ENCODE peak calls at places on chromosomes 1 and 21, in four cellular contexts. One of them, this sample, is unnamed.

GRCh38 chr21:38910390-38911008 is 104.8 kb downstream of the ETS2 start:
- DNase-seq in nucleus accumbens: no peak
- DNase-seq in GM10248: no peak
- DNase-seq in stimulated activated naive CD8-positive, alpha-beta T cell treated with anti-CD3 and anti-CD28 coated beads, Interleukin-15, Interleukin-2, amounts not matched to agents 100 U/mL and 50 U/mL, for 24 hours: no peak
- DNase-seq in this sample: no peak

GRCh38 chr1:43545686-43546387 is 15.2 kb downstream of the PTPRF start:
- DNase-seq in nucleus accumbens: peak
- DNase-seq in GM10248: no peak
- DNase-seq in stimulated activated naive CD8-positive, alpha-beta T cell treated with anti-CD3 and anti-CD28 coated beads, Interleukin-15, Interleukin-2, amounts not matched to agents 100 U/mL and 50 U/mL, for 24 hours: no peak
- DNase-seq in this sample: no peak

GRCh38 chr1:95041491-95042165 is 31.1 kb downstream of the ALG14 start:
- DNase-seq in nucleus accumbens: peak
- DNase-seq in GM10248: peak
- DNase-seq in stimulated activated naive CD8-positive, alpha-beta T cell treated with anti-CD3 and anti-CD28 coated beads, Interleukin-15, Interleukin-2, amounts not matched to agents 100 U/mL and 50 U/mL, for 24 hours: no peak
- DNase-seq in this sample: no peak

GRCh38 chr1:183461350-183461749 is 10.9 kb upstream of the SMG7 start:
- DNase-seq in nucleus accumbens: no peak
- DNase-seq in GM10248: no peak
- DNase-seq in stimulated activated naive CD8-positive, alpha-beta T cell treated with anti-CD3 and anti-CD28 coated beads, Interleukin-15, Interleukin-2, amounts not matched to agents 100 U/mL and 50 U/mL, for 24 hours: no peak
- DNase-seq in this sample: no peak

GRCh38 chr1:230322421-230322756 is 103.7 kb downstream of the PGBD5 start:
- DNase-seq in nucleus accumbens: no peak
- DNase-seq in GM10248: no peak
- DNase-seq in stimulated activated naive CD8-positive, alpha-beta T cell treated with anti-CD3 and anti-CD28 coated beads, Interleukin-15, Interleukin-2, amounts not matched to agents 100 U/mL and 50 U/mL, for 24 hours: no peak
- DNase-seq in this sample: no peak

GRCh38 chr1:183554577-183554976 is 35.7 kb downstream of the NCF2 start:
- DNase-seq in nucleus accumbens: no peak
- DNase-seq in GM10248: no peak
- DNase-seq in stimulated activated naive CD8-positive, alpha-beta T cell treated with anti-CD3 and anti-CD28 coated beads, Interleukin-15, Interleukin-2, amounts not matched to agents 100 U/mL and 50 U/mL, for 24 hours: no peak
- DNase-seq in this sample: no peak

GRCh38 chr1:26772687-26773086 is 15.1 kb upstream of the PIGV start:
- DNase-seq in nucleus accumbens: no peak
- DNase-seq in GM10248: no peak
- DNase-seq in stimulated activated naive CD8-positive, alpha-beta T cell treated with anti-CD3 and anti-CD28 coated beads, Interleukin-15, Interleukin-2, amounts not matched to agents 100 U/mL and 50 U/mL, for 24 hours: no peak
- DNase-seq in this sample: no peak

GRCh38 chr21:35113064-35113463 is 64.0 kb upstream of the RUNX1 start:
- DNase-seq in nucleus accumbens: no peak
- DNase-seq in GM10248: no peak
- DNase-seq in stimulated activated naive CD8-positive, alpha-beta T cell treated with anti-CD3 and anti-CD28 coated beads, Interleukin-15, Interleukin-2, amounts not matched to agents 100 U/mL and 50 U/mL, for 24 hours: no peak
- DNase-seq in this sample: no peak

GRCh38 chr1:51189421-51190073 is 46.5 kb upstream of the RNF11 start:
- DNase-seq in nucleus accumbens: peak
- DNase-seq in GM10248: peak
- DNase-seq in stimulated activated naive CD8-positive, alpha-beta T cell treated with anti-CD3 and anti-CD28 coated beads, Interleukin-15, Interleukin-2, amounts not matched to agents 100 U/mL and 50 U/mL, for 24 hours: peak
- DNase-seq in this sample: no peak

GRCh38 chr1:5868931-5869500 is 123.2 kb downstream of the NPHP4 start:
- DNase-seq in nucleus accumbens: no peak
- DNase-seq in GM10248: no peak
- DNase-seq in stimulated activated naive CD8-positive, alpha-beta T cell treated with anti-CD3 and anti-CD28 coated beads, Interleukin-15, Interleukin-2, amounts not matched to agents 100 U/mL and 50 U/mL, for 24 hours: no peak
- DNase-seq in this sample: no peak

GRCh38 chr1:234408757-234409156 is 35.5 kb downstream of the COA6 start:
- DNase-seq in nucleus accumbens: no peak
- DNase-seq in GM10248: no peak
- DNase-seq in stimulated activated naive CD8-positive, alpha-beta T cell treated with anti-CD3 and anti-CD28 coated beads, Interleukin-15, Interleukin-2, amounts not matched to agents 100 U/mL and 50 U/mL, for 24 hours: no peak
- DNase-seq in this sample: peak

GRCh38 chr1:157577420-157577819 is 20.5 kb downstream of the FCRL4 start:
- DNase-seq in nucleus accumbens: no peak
- DNase-seq in GM10248: no peak
- DNase-seq in stimulated activated naive CD8-positive, alpha-beta T cell treated with anti-CD3 and anti-CD28 coated beads, Interleukin-15, Interleukin-2, amounts not matched to agents 100 U/mL and 50 U/mL, for 24 hours: no peak
- DNase-seq in this sample: no peak

GRCh38 chr21:34942911-34943310 is 106.2 kb downstream of the RUNX1 start:
- DNase-seq in nucleus accumbens: no peak
- DNase-seq in GM10248: peak
- DNase-seq in stimulated activated naive CD8-positive, alpha-beta T cell treated with anti-CD3 and anti-CD28 coated beads, Interleukin-15, Interleukin-2, amounts not matched to agents 100 U/mL and 50 U/mL, for 24 hours: no peak
- DNase-seq in this sample: no peak

GRCh38 chr1:3692593-3692992 is 40.3 kb downstream of the TP73 start:
- DNase-seq in nucleus accumbens: no peak
- DNase-seq in GM10248: no peak
- DNase-seq in stimulated activated naive CD8-positive, alpha-beta T cell treated with anti-CD3 and anti-CD28 coated beads, Interleukin-15, Interleukin-2, amounts not matched to agents 100 U/mL and 50 U/mL, for 24 hours: no peak
- DNase-seq in this sample: no peak

GRCh38 chr1:35031103-35031452 is 667 bp downstream of the ZMYM6 start:
- DNase-seq in nucleus accumbens: peak
- DNase-seq in GM10248: no peak
- DNase-seq in stimulated activated naive CD8-positive, alpha-beta T cell treated with anti-CD3 and anti-CD28 coated beads, Interleukin-15, Interleukin-2, amounts not matched to agents 100 U/mL and 50 U/mL, for 24 hours: peak
- DNase-seq in this sample: peak

GRCh38 chr21:46500224-46500861 is 41.7 kb downstream of the DIP2A start:
- DNase-seq in nucleus accumbens: no peak
- DNase-seq in GM10248: peak
- DNase-seq in stimulated activated naive CD8-positive, alpha-beta T cell treated with anti-CD3 and anti-CD28 coated beads, Interleukin-15, Interleukin-2, amounts not matched to agents 100 U/mL and 50 U/mL, for 24 hours: no peak
- DNase-seq in this sample: no peak

GRCh38 chr1:32893198-32894018 is 7.1 kb downstream of the HPCA start:
- DNase-seq in nucleus accumbens: peak
- DNase-seq in GM10248: no peak
- DNase-seq in stimulated activated naive CD8-positive, alpha-beta T cell treated with anti-CD3 and anti-CD28 coated beads, Interleukin-15, Interleukin-2, amounts not matched to agents 100 U/mL and 50 U/mL, for 24 hours: peak
- DNase-seq in this sample: no peak

GRCh38 chr1:222928212-222928611 is 113.4 kb downstream of the DISP1 start:
- DNase-seq in nucleus accumbens: peak
- DNase-seq in GM10248: no peak
- DNase-seq in stimulated activated naive CD8-positive, alpha-beta T cell treated with anti-CD3 and anti-CD28 coated beads, Interleukin-15, Interleukin-2, amounts not matched to agents 100 U/mL and 50 U/mL, for 24 hours: no peak
- DNase-seq in this sample: no peak

GRCh38 chr1:222247811-222248310 is 300.0 kb downstream of the HHIPL2 start:
- DNase-seq in nucleus accumbens: no peak
- DNase-seq in GM10248: no peak
- DNase-seq in stimulated activated naive CD8-positive, alpha-beta T cell treated with anti-CD3 and anti-CD28 coated beads, Interleukin-15, Interleukin-2, amounts not matched to agents 100 U/mL and 50 U/mL, for 24 hours: no peak
- DNase-seq in this sample: no peak

GRCh38 chr1:233300326-233300725 is 4.8 kb upstream of the PCNX2 start:
- DNase-seq in nucleus accumbens: no peak
- DNase-seq in GM10248: no peak
- DNase-seq in stimulated activated naive CD8-positive, alpha-beta T cell treated with anti-CD3 and anti-CD28 coated beads, Interleukin-15, Interleukin-2, amounts not matched to agents 100 U/mL and 50 U/mL, for 24 hours: no peak
- DNase-seq in this sample: no peak

GRCh38 chr1:231971397-231972233 is 345.0 kb downstream of the DISC1 start:
- DNase-seq in nucleus accumbens: no peak
- DNase-seq in GM10248: no peak
- DNase-seq in stimulated activated naive CD8-positive, alpha-beta T cell treated with anti-CD3 and anti-CD28 coated beads, Interleukin-15, Interleukin-2, amounts not matched to agents 100 U/mL and 50 U/mL, for 24 hours: no peak
- DNase-seq in this sample: no peak

GRCh38 chr21:45630876-45631275 is 12.6 kb upstream of the PCBP3 start:
- DNase-seq in nucleus accumbens: no peak
- DNase-seq in GM10248: no peak
- DNase-seq in stimulated activated naive CD8-positive, alpha-beta T cell treated with anti-CD3 and anti-CD28 coated beads, Interleukin-15, Interleukin-2, amounts not matched to agents 100 U/mL and 50 U/mL, for 24 hours: no peak
- DNase-seq in this sample: no peak

GRCh38 chr1:164673584-164674214 is 114.7 kb downstream of the PBX1 start:
- DNase-seq in nucleus accumbens: peak
- DNase-seq in GM10248: no peak
- DNase-seq in stimulated activated naive CD8-positive, alpha-beta T cell treated with anti-CD3 and anti-CD28 coated beads, Interleukin-15, Interleukin-2, amounts not matched to agents 100 U/mL and 50 U/mL, for 24 hours: no peak
- DNase-seq in this sample: no peak

GRCh38 chr21:41166947-41167346 is 1.0 kb upstream of the BACE2 start:
- DNase-seq in nucleus accumbens: peak
- DNase-seq in GM10248: no peak
- DNase-seq in stimulated activated naive CD8-positive, alpha-beta T cell treated with anti-CD3 and anti-CD28 coated beads, Interleukin-15, Interleukin-2, amounts not matched to agents 100 U/mL and 50 U/mL, for 24 hours: no peak
- DNase-seq in this sample: no peak

GRCh38 chr1:8794605-8795004 is 22.8 kb downstream of the RERE start:
- DNase-seq in nucleus accumbens: no peak
- DNase-seq in GM10248: no peak
- DNase-seq in stimulated activated naive CD8-positive, alpha-beta T cell treated with anti-CD3 and anti-CD28 coated beads, Interleukin-15, Interleukin-2, amounts not matched to agents 100 U/mL and 50 U/mL, for 24 hours: no peak
- DNase-seq in this sample: no peak

GRCh38 chr1:113976609-113977278 is 2.5 kb upstream of the OLFML3 start:
- DNase-seq in nucleus accumbens: no peak
- DNase-seq in GM10248: no peak
- DNase-seq in stimulated activated naive CD8-positive, alpha-beta T cell treated with anti-CD3 and anti-CD28 coated beads, Interleukin-15, Interleukin-2, amounts not matched to agents 100 U/mL and 50 U/mL, for 24 hours: no peak
- DNase-seq in this sample: no peak

GRCh38 chr1:67372898-67373297 is 57.3 kb downstream of the SERBP1 start:
- DNase-seq in nucleus accumbens: no peak
- DNase-seq in GM10248: no peak
- DNase-seq in stimulated activated naive CD8-positive, alpha-beta T cell treated with anti-CD3 and anti-CD28 coated beads, Interleukin-15, Interleukin-2, amounts not matched to agents 100 U/mL and 50 U/mL, for 24 hours: no peak
- DNase-seq in this sample: no peak

GRCh38 chr1:70979313-70979712 is 68.3 kb downstream of the PTGER3 start:
- DNase-seq in nucleus accumbens: no peak
- DNase-seq in GM10248: no peak
- DNase-seq in stimulated activated naive CD8-positive, alpha-beta T cell treated with anti-CD3 and anti-CD28 coated beads, Interleukin-15, Interleukin-2, amounts not matched to agents 100 U/mL and 50 U/mL, for 24 hours: no peak
- DNase-seq in this sample: no peak

GRCh38 chr1:7781923-7782495 is 2.1 kb upstream of the PER3 start:
- DNase-seq in nucleus accumbens: no peak
- DNase-seq in GM10248: no peak
- DNase-seq in stimulated activated naive CD8-positive, alpha-beta T cell treated with anti-CD3 and anti-CD28 coated beads, Interleukin-15, Interleukin-2, amounts not matched to agents 100 U/mL and 50 U/mL, for 24 hours: peak
- DNase-seq in this sample: peak

GRCh38 chr1:216045400-216045799 is 377.8 kb downstream of the USH2A start:
- DNase-seq in nucleus accumbens: no peak
- DNase-seq in GM10248: no peak
- DNase-seq in stimulated activated naive CD8-positive, alpha-beta T cell treated with anti-CD3 and anti-CD28 coated beads, Interleukin-15, Interleukin-2, amounts not matched to agents 100 U/mL and 50 U/mL, for 24 hours: no peak
- DNase-seq in this sample: no peak

GRCh38 chr1:177080564-177080963 is 83.9 kb downstream of the ASTN1 start:
- DNase-seq in nucleus accumbens: no peak
- DNase-seq in GM10248: no peak
- DNase-seq in stimulated activated naive CD8-positive, alpha-beta T cell treated with anti-CD3 and anti-CD28 coated beads, Interleukin-15, Interleukin-2, amounts not matched to agents 100 U/mL and 50 U/mL, for 24 hours: no peak
- DNase-seq in this sample: no peak

GRCh38 chr1:228885845-228886244 is 150.6 kb downstream of the RHOU start:
- DNase-seq in nucleus accumbens: no peak
- DNase-seq in GM10248: no peak
- DNase-seq in stimulated activated naive CD8-positive, alpha-beta T cell treated with anti-CD3 and anti-CD28 coated beads, Interleukin-15, Interleukin-2, amounts not matched to agents 100 U/mL and 50 U/mL, for 24 hours: no peak
- DNase-seq in this sample: no peak

GRCh38 chr1:163970699-163971098 is 588.3 kb upstream of the PBX1 start:
- DNase-seq in nucleus accumbens: peak
- DNase-seq in GM10248: no peak
- DNase-seq in stimulated activated naive CD8-positive, alpha-beta T cell treated with anti-CD3 and anti-CD28 coated beads, Interleukin-15, Interleukin-2, amounts not matched to agents 100 U/mL and 50 U/mL, for 24 hours: no peak
- DNase-seq in this sample: no peak

GRCh38 chr1:206631085-206631509 is 4.2 kb upstream of the DYRK3 start:
- DNase-seq in nucleus accumbens: no peak
- DNase-seq in GM10248: peak
- DNase-seq in stimulated activated naive CD8-positive, alpha-beta T cell treated with anti-CD3 and anti-CD28 coated beads, Interleukin-15, Interleukin-2, amounts not matched to agents 100 U/mL and 50 U/mL, for 24 hours: peak
- DNase-seq in this sample: no peak

This sample was measured in activated T-helper 1 cell treated with Interleukin-2 at 50 U/mL for 16 hours.